ENCODE peak calls at places on chromosomes 3 and 15, in five cellular contexts. G, C, E, Y and A are unnamed samples.
A peak's percentile ranks its signal among the peaks of the same experiment; 100 is the strongest.

GRCh38 chr15:84793431-84793830 is 23.7 kb upstream of the ALPK3 start:
- DNase-seq in E (no peak), Y (no peak), C (no peak), G (no peak), A (no peak)

GRCh38 chr3:99126291-99126690 is 224.8 kb upstream of the DCBLD2 start:
- DNase-seq in C (no peak), Y (no peak), G (no peak), E (no peak), A (no peak)

GRCh38 chr3:146035366-146035765 is 125.6 kb downstream of the PLOD2 start:
- DNase-seq in Y (no peak), C (no peak), E (no peak), G (no peak), A (no peak)

GRCh38 chr15:95668201-95668600 is 662.3 kb upstream of the NR2F2 start:
- DNase-seq in Y (no peak), C (no peak), E (no peak), G (no peak), A (no peak)

GRCh38 chr3:170689218-170689874 is 103.5 kb upstream of the SLC7A14 start:
- DNase-seq in Y (peak; percentile 84), C (no peak), G (no peak), E (no peak), A (no peak)

GRCh38 chr3:112699436-112699978 is 58.6 kb upstream of the CCDC80 start:
- DNase-seq in C (no peak), Y (no peak), E (no peak), G (no peak), A (no peak)

GRCh38 chr3:73625124-73625665 is 454 bp upstream of the PDZRN3 start:
- DNase-seq in C (no peak), E (peak; percentile 30), Y (no peak), G (no peak), A (peak; percentile 42)

GRCh38 chr3:141482250-141482937 is 4.4 kb upstream of the RASA2 start:
- DNase-seq in C (no peak), E (no peak), Y (no peak), G (no peak), A (no peak)

GRCh38 chr3:27625848-27626247 is 96.3 kb downstream of the EOMES start:
- DNase-seq in C (no peak), G (no peak), Y (no peak), E (no peak), A (no peak)

GRCh38 chr15:74997161-74997942 is 2.0 kb downstream of the SCAMP5 start:
- DNase-seq in Y (peak; percentile 35), C (no peak), G (no peak), E (no peak), A (no peak)

GRCh38 chr3:113140876-113141275 is 70.5 kb upstream of the BOC start:
- DNase-seq in C (no peak), G (no peak), Y (no peak), E (no peak), A (no peak)

GRCh38 chr15:48389701-48390143 is 58.5 kb downstream of the DUT start:
- DNase-seq in E (no peak), Y (no peak), C (no peak), G (no peak), A (no peak)

GRCh38 chr3:128786434-128787020 is 60.5 kb downstream of the RAB7A start:
- DNase-seq in Y (no peak), G (no peak), E (no peak), C (no peak), A (no peak)

GRCh38 chr3:14265246-14265962 is 86.8 kb downstream of the LSM3 start:
- DNase-seq in G (no peak), E (no peak), Y (peak; percentile 59), C (no peak), A (no peak)

GRCh38 chr3:24853685-24854341 is 359.2 kb upstream of the THRB start:
- DNase-seq in Y (no peak), E (no peak), G (no peak), C (no peak), A (no peak)

GRCh38 chr15:76514292-76514691 is 177.7 kb downstream of the ISL2 start:
- DNase-seq in G (no peak), E (no peak), Y (no peak), C (no peak), A (no peak)